ENCODE peak calls at places on chromosomes 7 and 10, in six cellular contexts. One of them, this sample, is unnamed. For H3K4me1, the result is how much of the 10 kb centered on the place peaks cover.

GRCh38 chr7:104106106-104106505 is 101.7 kb downstream of the ORC5 start:
- DNase-seq in heart right ventricle: no peak
- DNase-seq in colonic mucosa: no peak
- DNase-seq in fibroblast of lung: peak
- DNase-seq in Panc1: no peak
- DNase-seq in left ventricle myocardium inferior: no peak
- DNase-seq in this sample: no peak

GRCh38 chr7:98557538-98558031 is 59.5 kb upstream of the NPTX2 start:
- DNase-seq in fibroblast of lung: no peak
- DNase-seq in left ventricle myocardium inferior: no peak
- DNase-seq in colonic mucosa: no peak
- DNase-seq in Panc1: no peak
- DNase-seq in heart right ventricle: no peak
- DNase-seq in this sample: no peak

GRCh38 chr7:151168022-151168786 is 710 bp upstream of the GBX1 start:
- DNase-seq in fibroblast of lung: no peak
- DNase-seq in Panc1: no peak
- DNase-seq in left ventricle myocardium inferior: no peak
- DNase-seq in heart right ventricle: no peak
- DNase-seq in colonic mucosa: peak
- DNase-seq in this sample: no peak

GRCh38 chr7:94022550-94022949 is 18.4 kb upstream of the BET1 start:
- DNase-seq in colonic mucosa: no peak
- DNase-seq in left ventricle myocardium inferior: no peak
- DNase-seq in Panc1: no peak
- DNase-seq in fibroblast of lung: no peak
- DNase-seq in heart right ventricle: no peak
- DNase-seq in this sample: no peak

GRCh38 chr10:11636761-11637166 is 25.3 kb upstream of the USP6NL start:
- DNase-seq in Panc1: no peak
- DNase-seq in colonic mucosa: no peak
- DNase-seq in heart right ventricle: no peak
- DNase-seq in left ventricle myocardium inferior: no peak
- DNase-seq in fibroblast of lung: peak
- DNase-seq in this sample: no peak

GRCh38 chr7:46146454-46147255 is 225.6 kb upstream of the IGFBP3 start:
- DNase-seq in Panc1: no peak
- DNase-seq in heart right ventricle: no peak
- DNase-seq in fibroblast of lung: peak
- DNase-seq in left ventricle myocardium inferior: peak
- DNase-seq in colonic mucosa: no peak
- DNase-seq in this sample: no peak

GRCh38 chr7:49937608-49938007 is 155.4 kb downstream of the ZPBP start:
- DNase-seq in heart right ventricle: no peak
- DNase-seq in left ventricle myocardium inferior: no peak
- DNase-seq in fibroblast of lung: no peak
- DNase-seq in colonic mucosa: no peak
- DNase-seq in Panc1: no peak
- DNase-seq in this sample: no peak

GRCh38 chr7:157429001-157429679 is 92.3 kb downstream of the DNAJB6 start:
- DNase-seq in colonic mucosa: no peak
- DNase-seq in heart right ventricle: no peak
- DNase-seq in Panc1: no peak
- DNase-seq in fibroblast of lung: no peak
- DNase-seq in left ventricle myocardium inferior: peak
- DNase-seq in this sample: no peak

GRCh38 chr7:112215787-112216186 is 9.3 kb downstream of the ZNF277 start:
- DNase-seq in heart right ventricle: no peak
- DNase-seq in fibroblast of lung: no peak
- DNase-seq in Panc1: no peak
- DNase-seq in left ventricle myocardium inferior: no peak
- DNase-seq in colonic mucosa: no peak
- DNase-seq in this sample: no peak

GRCh38 chr10:129756912-129757861 is 206.9 kb downstream of the EBF3 start:
- DNase-seq in left ventricle myocardium inferior: no peak
- DNase-seq in colonic mucosa: no peak
- DNase-seq in heart right ventricle: peak
- DNase-seq in Panc1: no peak
- DNase-seq in fibroblast of lung: peak
- DNase-seq in this sample: no peak

GRCh38 chr10:91251430-91252056 is 31.1 kb downstream of the PCGF5 start:
- DNase-seq in colonic mucosa: peak
- DNase-seq in Panc1: peak
- DNase-seq in left ventricle myocardium inferior: peak
- DNase-seq in fibroblast of lung: peak
- DNase-seq in heart right ventricle: peak
- DNase-seq in this sample: peak

GRCh38 chr10:13707156-13707881 is 120.6 kb downstream of the PRPF18 start:
- DNase-seq in heart right ventricle: peak
- DNase-seq in colonic mucosa: peak
- DNase-seq in Panc1: no peak
- DNase-seq in left ventricle myocardium inferior: peak
- DNase-seq in fibroblast of lung: peak
- DNase-seq in this sample: peak

GRCh38 chr7:20913853-20914252 is 127.2 kb upstream of the SP8 start:
- DNase-seq in colonic mucosa: no peak
- DNase-seq in fibroblast of lung: no peak
- DNase-seq in left ventricle myocardium inferior: no peak
- DNase-seq in Panc1: no peak
- DNase-seq in heart right ventricle: no peak
- DNase-seq in this sample: no peak

GRCh38 chr10:34507217-34507616 is 307.9 kb downstream of the PARD3 start:
- DNase-seq in heart right ventricle: no peak
- DNase-seq in Panc1: no peak
- DNase-seq in left ventricle myocardium inferior: no peak
- DNase-seq in colonic mucosa: no peak
- DNase-seq in fibroblast of lung: no peak
- DNase-seq in this sample: no peak

GRCh38 chr7:157645539-157645938 is 308.7 kb downstream of the DNAJB6 start:
- DNase-seq in colonic mucosa: no peak
- DNase-seq in fibroblast of lung: no peak
- DNase-seq in heart right ventricle: no peak
- DNase-seq in left ventricle myocardium inferior: no peak
- DNase-seq in Panc1: no peak
- DNase-seq in this sample: no peak

GRCh38 chr10:14801693-14802092 is 27.0 kb upstream of the FAM107B start:
- DNase-seq in fibroblast of lung: no peak
- DNase-seq in left ventricle myocardium inferior: no peak
- DNase-seq in colonic mucosa: no peak
- DNase-seq in heart right ventricle: no peak
- DNase-seq in Panc1: no peak
- DNase-seq in this sample: no peak

GRCh38 chr10:76456190-76456589 is 1024.8 kb downstream of the LRMDA start:
- DNase-seq in Panc1: no peak
- DNase-seq in fibroblast of lung: peak
- DNase-seq in left ventricle myocardium inferior: no peak
- DNase-seq in colonic mucosa: no peak
- DNase-seq in heart right ventricle: no peak
- DNase-seq in this sample: no peak

GRCh38 chr7:116772423-116772852 is 89.9 kb upstream of the CAPZA2 start:
- DNase-seq in colonic mucosa: no peak
- DNase-seq in left ventricle myocardium inferior: no peak
- DNase-seq in heart right ventricle: no peak
- DNase-seq in Panc1: peak
- DNase-seq in fibroblast of lung: peak
- DNase-seq in this sample: no peak

GRCh38 chr7:46745700-46746090 is 824.6 kb upstream of the IGFBP3 start:
- DNase-seq in colonic mucosa: no peak
- DNase-seq in left ventricle myocardium inferior: no peak
- DNase-seq in heart right ventricle: no peak
- DNase-seq in fibroblast of lung: no peak
- DNase-seq in Panc1: no peak
- DNase-seq in this sample: no peak

DNA sequence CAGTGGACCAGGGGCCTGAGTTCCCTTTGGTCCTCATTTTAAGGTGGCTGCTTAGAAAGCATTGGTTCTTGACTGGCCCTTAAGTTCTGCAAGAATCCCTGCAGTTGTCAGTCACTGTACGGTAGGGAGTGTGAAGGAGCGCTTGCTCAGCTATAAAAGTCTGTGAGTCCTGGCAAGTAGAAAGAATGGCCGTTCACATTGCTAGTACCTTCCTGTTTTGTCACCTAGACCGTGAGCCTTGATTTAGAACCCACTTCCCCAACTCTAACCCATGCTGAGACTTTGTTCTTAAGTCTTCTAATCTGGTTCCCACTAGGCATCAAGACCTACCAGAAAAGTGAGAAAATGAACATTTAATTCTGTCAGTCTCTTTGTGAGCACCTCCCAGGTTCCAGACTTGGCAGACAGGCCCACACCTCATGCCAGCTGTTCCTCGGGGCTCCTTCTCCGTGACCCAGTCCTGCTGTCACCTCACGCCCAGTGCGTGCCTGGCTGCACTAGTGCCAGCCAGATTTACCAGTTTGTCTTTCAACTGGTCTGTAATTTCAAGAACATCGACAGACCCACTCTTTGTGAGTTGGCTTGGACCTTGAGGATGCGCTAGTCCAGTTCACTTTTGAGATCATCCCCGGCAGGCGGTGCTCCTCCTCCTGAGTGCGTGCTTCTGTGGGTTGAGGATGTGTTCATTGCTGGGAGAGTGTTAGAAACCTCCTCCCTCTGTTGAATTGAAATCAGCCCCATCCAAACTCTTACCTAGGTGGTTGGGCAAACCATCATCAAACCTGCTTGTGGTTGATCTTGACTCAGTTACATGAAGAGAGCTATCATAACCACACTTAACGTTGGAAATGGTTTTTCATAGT is 78.5 kb downstream of the SHH start:
- DNase-seq in Panc1: no peak
- DNase-seq in left ventricle myocardium inferior: no peak
- DNase-seq in heart right ventricle: no peak
- DNase-seq in fibroblast of lung: no peak
- DNase-seq in colonic mucosa: no peak
- DNase-seq in this sample: no peak
- H3K27ac ChIP-seq in Panc1: no peak
- H3K27ac ChIP-seq in left ventricle myocardium inferior: peak
- H3K27ac ChIP-seq in heart right ventricle: no peak
- H3K27ac ChIP-seq in fibroblast of lung: no peak
- H3K27ac ChIP-seq in colonic mucosa: no peak
- H3K27ac ChIP-seq in this sample: no peak

GRCh38 chr7:143410523-143411004 is 1.9 kb upstream of the EPHA1 start:
- DNase-seq in heart right ventricle: no peak
- DNase-seq in Panc1: no peak
- DNase-seq in fibroblast of lung: peak
- DNase-seq in left ventricle myocardium inferior: no peak
- DNase-seq in colonic mucosa: no peak
- DNase-seq in this sample: no peak

GRCh38 chr7:143408247-143408685 is 390 bp downstream of the EPHA1 start:
- DNase-seq in left ventricle myocardium inferior: no peak
- DNase-seq in fibroblast of lung: no peak
- DNase-seq in colonic mucosa: no peak
- DNase-seq in Panc1: no peak
- DNase-seq in heart right ventricle: no peak
- DNase-seq in this sample: no peak

GRCh38 chr7:143405671-143406352 is 2.8 kb downstream of the EPHA1 start:
- DNase-seq in fibroblast of lung: no peak
- DNase-seq in colonic mucosa: no peak
- DNase-seq in heart right ventricle: no peak
- DNase-seq in Panc1: no peak
- DNase-seq in left ventricle myocardium inferior: no peak
- DNase-seq in this sample: no peak

GRCh38 chr7:143407296-143408246 is 1.1 kb downstream of the EPHA1 start:
- DNase-seq in heart right ventricle: no peak
- DNase-seq in fibroblast of lung: no peak
- DNase-seq in colonic mucosa: no peak
- DNase-seq in left ventricle myocardium inferior: no peak
- DNase-seq in Panc1: no peak
- DNase-seq in this sample: no peak

GRCh38 chr7:143408686-143409551 is at the start of gene EPHA1:
- DNase-seq in Panc1: no peak
- DNase-seq in heart right ventricle: no peak
- DNase-seq in fibroblast of lung: no peak
- DNase-seq in colonic mucosa: peak
- DNase-seq in left ventricle myocardium inferior: no peak
- DNase-seq in this sample: peak
- H3K4me1 ChIP-seq in Panc1: under half
- H3K4me1 ChIP-seq in heart right ventricle: half or more
- H3K4me1 ChIP-seq in fibroblast of lung: under half
- H3K4me1 ChIP-seq in colonic mucosa: under half
- H3K4me1 ChIP-seq in left ventricle myocardium inferior: under half
- H3K4me1 ChIP-seq in this sample: under half

GRCh38 chr7:7895004-7895650 is 73.5 kb upstream of the GLCCI1 start:
- DNase-seq in heart right ventricle: no peak
- DNase-seq in fibroblast of lung: no peak
- DNase-seq in colonic mucosa: no peak
- DNase-seq in left ventricle myocardium inferior: no peak
- DNase-seq in Panc1: no peak
- DNase-seq in this sample: no peak
- H3K27ac ChIP-seq in heart right ventricle: no peak
- H3K27ac ChIP-seq in fibroblast of lung: no peak
- H3K27ac ChIP-seq in colonic mucosa: no peak
- H3K27ac ChIP-seq in left ventricle myocardium inferior: no peak
- H3K27ac ChIP-seq in Panc1: no peak
- H3K27ac ChIP-seq in this sample: no peak

DNA sequence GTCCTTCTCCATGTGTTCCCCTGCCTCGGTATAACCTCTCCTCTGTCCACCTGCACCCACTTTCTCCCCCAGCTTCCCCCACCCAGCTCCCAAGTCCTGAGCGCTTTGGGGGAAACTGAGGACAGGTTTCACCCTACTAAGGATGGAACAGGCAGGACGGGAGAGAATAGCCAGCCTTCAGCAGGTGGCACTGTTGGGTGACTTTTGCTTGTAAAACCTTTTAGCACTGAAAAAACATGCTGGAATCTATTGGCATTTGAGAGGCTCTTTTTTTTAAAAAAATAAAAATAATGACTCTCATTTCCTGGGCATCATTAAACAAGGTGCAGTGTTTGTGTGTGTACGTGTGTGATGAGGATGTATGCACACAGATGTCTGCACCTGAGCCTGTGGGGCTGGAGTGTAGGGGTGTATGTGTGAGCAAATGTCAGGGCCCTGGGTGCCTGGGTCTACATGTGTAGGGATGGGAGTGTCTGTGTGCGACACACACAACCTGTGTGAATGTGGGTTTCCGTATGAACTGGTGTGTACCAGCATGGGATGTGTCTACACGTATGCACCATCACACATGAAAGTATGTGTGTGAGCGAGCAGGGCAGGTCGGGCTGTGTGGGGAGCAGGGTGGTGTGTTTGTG is 177.9 kb downstream of the RPS24 start:
- DNase-seq in left ventricle myocardium inferior: no peak
- DNase-seq in fibroblast of lung: peak
- DNase-seq in heart right ventricle: peak
- DNase-seq in colonic mucosa: no peak
- DNase-seq in Panc1: peak
- DNase-seq in this sample: no peak
- H3K4me1 ChIP-seq in left ventricle myocardium inferior: under half
- H3K4me1 ChIP-seq in fibroblast of lung: under half
- H3K4me1 ChIP-seq in heart right ventricle: under half
- H3K4me1 ChIP-seq in colonic mucosa: under half
- H3K4me1 ChIP-seq in Panc1: under half
- H3K4me1 ChIP-seq in this sample: under half

DNA sequence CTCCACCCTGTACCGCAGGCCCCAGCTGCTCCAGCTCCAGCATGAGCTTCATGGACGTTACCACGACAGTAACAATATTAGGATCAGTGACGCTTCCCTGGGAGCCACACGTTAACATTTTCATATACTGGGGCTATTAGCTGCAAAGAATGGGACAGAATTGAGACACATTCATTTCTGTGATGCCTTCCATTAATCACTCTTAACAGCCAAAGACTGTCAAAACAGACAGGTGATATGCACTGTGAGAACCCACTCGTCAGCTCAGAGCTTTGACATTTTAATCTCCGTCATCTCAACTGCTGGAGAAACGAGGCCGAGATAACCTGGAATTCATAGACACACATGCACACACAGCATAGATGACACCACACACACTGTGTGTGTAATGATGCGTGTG is 408.4 kb upstream of the SHH start:
- DNase-seq in left ventricle myocardium inferior: no peak
- DNase-seq in colonic mucosa: no peak
- DNase-seq in fibroblast of lung: no peak
- DNase-seq in heart right ventricle: no peak
- DNase-seq in Panc1: no peak
- DNase-seq in this sample: no peak
- H3K27ac ChIP-seq in left ventricle myocardium inferior: no peak
- H3K27ac ChIP-seq in colonic mucosa: no peak
- H3K27ac ChIP-seq in fibroblast of lung: no peak
- H3K27ac ChIP-seq in heart right ventricle: no peak
- H3K27ac ChIP-seq in Panc1: no peak
- H3K27ac ChIP-seq in this sample: no peak

This sample was measured in iPS DF 6.9.